ENCODE peak calls at places on chromosomes 3 and 15, in five cellular contexts. One of them, this sample, is unnamed.

GRCh38 chr15:91887321-91887720 is 33.8 kb downstream of the SLCO3A1 start:
- DNase-seq in stimulated activated CD8-positive, alpha-beta memory T cell treated with anti-CD3 and anti-CD28 coated beads, Interleukin-15, amount 100 ng/mL, for 24 hours: no peak
- DNase-seq in CD8-positive, alpha-beta T cell: no peak
- DNase-seq in stimulated activated CD4-positive, alpha-beta T cell treated with anti-CD3 and anti-CD28 coated beads, Interleukin-2, amount 100 ng/mL, for 48 hours: no peak
- DNase-seq in posterior cingulate gyrus: peak; percentile 93
- DNase-seq in this sample: no peak

GRCh38 chr3:126982125-126982521 is 792 bp upstream of the PLXNA1 start:
- DNase-seq in posterior cingulate gyrus: no peak
- DNase-seq in stimulated activated CD4-positive, alpha-beta T cell treated with anti-CD3 and anti-CD28 coated beads, Interleukin-2, amount 100 ng/mL, for 48 hours: peak; percentile 41
- DNase-seq in stimulated activated CD8-positive, alpha-beta memory T cell treated with anti-CD3 and anti-CD28 coated beads, Interleukin-15, amount 100 ng/mL, for 24 hours: no peak
- DNase-seq in CD8-positive, alpha-beta T cell: peak; percentile 36
- DNase-seq in this sample: no peak

GRCh38 chr3:141308588-141309218 is 59.6 kb upstream of the ZBTB38 start:
- DNase-seq in stimulated activated CD8-positive, alpha-beta memory T cell treated with anti-CD3 and anti-CD28 coated beads, Interleukin-15, amount 100 ng/mL, for 24 hours: no peak
- DNase-seq in posterior cingulate gyrus: peak; percentile 87
- DNase-seq in stimulated activated CD4-positive, alpha-beta T cell treated with anti-CD3 and anti-CD28 coated beads, Interleukin-2, amount 100 ng/mL, for 48 hours: no peak
- DNase-seq in CD8-positive, alpha-beta T cell: no peak
- DNase-seq in this sample: no peak

GRCh38 chr3:81920805-81921204 is 159.4 kb upstream of the GBE1 start:
- DNase-seq in stimulated activated CD8-positive, alpha-beta memory T cell treated with anti-CD3 and anti-CD28 coated beads, Interleukin-15, amount 100 ng/mL, for 24 hours: no peak
- DNase-seq in CD8-positive, alpha-beta T cell: no peak
- DNase-seq in posterior cingulate gyrus: no peak
- DNase-seq in stimulated activated CD4-positive, alpha-beta T cell treated with anti-CD3 and anti-CD28 coated beads, Interleukin-2, amount 100 ng/mL, for 48 hours: no peak
- DNase-seq in this sample: no peak

GRCh38 chr3:72287941-72288340 is 503.0 kb upstream of the PROK2 start:
- DNase-seq in stimulated activated CD8-positive, alpha-beta memory T cell treated with anti-CD3 and anti-CD28 coated beads, Interleukin-15, amount 100 ng/mL, for 24 hours: no peak
- DNase-seq in posterior cingulate gyrus: no peak
- DNase-seq in CD8-positive, alpha-beta T cell: no peak
- DNase-seq in stimulated activated CD4-positive, alpha-beta T cell treated with anti-CD3 and anti-CD28 coated beads, Interleukin-2, amount 100 ng/mL, for 48 hours: no peak
- DNase-seq in this sample: no peak

GRCh38 chr3:146161725-146162047 is 702 bp upstream of the PLOD2 start:
- DNase-seq in CD8-positive, alpha-beta T cell: no peak
- DNase-seq in stimulated activated CD8-positive, alpha-beta memory T cell treated with anti-CD3 and anti-CD28 coated beads, Interleukin-15, amount 100 ng/mL, for 24 hours: no peak
- DNase-seq in stimulated activated CD4-positive, alpha-beta T cell treated with anti-CD3 and anti-CD28 coated beads, Interleukin-2, amount 100 ng/mL, for 48 hours: no peak
- DNase-seq in posterior cingulate gyrus: peak; percentile 73
- DNase-seq in this sample: peak; percentile 90

GRCh38 chr15:98953950-98954349 is 53.6 kb downstream of the PGPEP1L start:
- DNase-seq in posterior cingulate gyrus: no peak
- DNase-seq in CD8-positive, alpha-beta T cell: no peak
- DNase-seq in stimulated activated CD8-positive, alpha-beta memory T cell treated with anti-CD3 and anti-CD28 coated beads, Interleukin-15, amount 100 ng/mL, for 24 hours: no peak
- DNase-seq in stimulated activated CD4-positive, alpha-beta T cell treated with anti-CD3 and anti-CD28 coated beads, Interleukin-2, amount 100 ng/mL, for 48 hours: no peak
- DNase-seq in this sample: no peak

GRCh38 chr3:8532251-8532831 is 30.7 kb downstream of the LMCD1 start:
- DNase-seq in stimulated activated CD8-positive, alpha-beta memory T cell treated with anti-CD3 and anti-CD28 coated beads, Interleukin-15, amount 100 ng/mL, for 24 hours: no peak
- DNase-seq in posterior cingulate gyrus: no peak
- DNase-seq in CD8-positive, alpha-beta T cell: no peak
- DNase-seq in stimulated activated CD4-positive, alpha-beta T cell treated with anti-CD3 and anti-CD28 coated beads, Interleukin-2, amount 100 ng/mL, for 48 hours: no peak
- DNase-seq in this sample: no peak

GRCh38 chr3:170480111-170480510 is 61.4 kb downstream of the CLDN11 start:
- DNase-seq in stimulated activated CD8-positive, alpha-beta memory T cell treated with anti-CD3 and anti-CD28 coated beads, Interleukin-15, amount 100 ng/mL, for 24 hours: no peak
- DNase-seq in posterior cingulate gyrus: no peak
- DNase-seq in CD8-positive, alpha-beta T cell: no peak
- DNase-seq in stimulated activated CD4-positive, alpha-beta T cell treated with anti-CD3 and anti-CD28 coated beads, Interleukin-2, amount 100 ng/mL, for 48 hours: no peak
- DNase-seq in this sample: no peak

GRCh38 chr3:50830451-50830850 is 155.7 kb downstream of the DOCK3 start:
- DNase-seq in stimulated activated CD4-positive, alpha-beta T cell treated with anti-CD3 and anti-CD28 coated beads, Interleukin-2, amount 100 ng/mL, for 48 hours: no peak
- DNase-seq in posterior cingulate gyrus: no peak
- DNase-seq in CD8-positive, alpha-beta T cell: no peak
- DNase-seq in stimulated activated CD8-positive, alpha-beta memory T cell treated with anti-CD3 and anti-CD28 coated beads, Interleukin-15, amount 100 ng/mL, for 24 hours: no peak
- DNase-seq in this sample: no peak

GRCh38 chr15:101664303-101664913 is 12.2 kb upstream of the TM2D3 start:
- DNase-seq in stimulated activated CD4-positive, alpha-beta T cell treated with anti-CD3 and anti-CD28 coated beads, Interleukin-2, amount 100 ng/mL, for 48 hours: no peak
- DNase-seq in stimulated activated CD8-positive, alpha-beta memory T cell treated with anti-CD3 and anti-CD28 coated beads, Interleukin-15, amount 100 ng/mL, for 24 hours: no peak
- DNase-seq in posterior cingulate gyrus: no peak
- DNase-seq in CD8-positive, alpha-beta T cell: no peak
- DNase-seq in this sample: no peak

GRCh38 chr3:125061646-125062045 is 5.8 kb upstream of the HEG1 start:
- DNase-seq in posterior cingulate gyrus: no peak
- DNase-seq in stimulated activated CD4-positive, alpha-beta T cell treated with anti-CD3 and anti-CD28 coated beads, Interleukin-2, amount 100 ng/mL, for 48 hours: no peak
- DNase-seq in CD8-positive, alpha-beta T cell: no peak
- DNase-seq in stimulated activated CD8-positive, alpha-beta memory T cell treated with anti-CD3 and anti-CD28 coated beads, Interleukin-15, amount 100 ng/mL, for 24 hours: no peak
- DNase-seq in this sample: no peak

GRCh38 chr3:169694117-169694516 is 30.6 kb upstream of the MECOM start:
- DNase-seq in posterior cingulate gyrus: no peak
- DNase-seq in stimulated activated CD4-positive, alpha-beta T cell treated with anti-CD3 and anti-CD28 coated beads, Interleukin-2, amount 100 ng/mL, for 48 hours: no peak
- DNase-seq in CD8-positive, alpha-beta T cell: no peak
- DNase-seq in stimulated activated CD8-positive, alpha-beta memory T cell treated with anti-CD3 and anti-CD28 coated beads, Interleukin-15, amount 100 ng/mL, for 24 hours: no peak
- DNase-seq in this sample: no peak